ENCODE peak calls at places on chromosomes 3 and 15, in four cellular contexts. F, W, K and A are unnamed samples.

GRCh38 chr3:156795890-156796451 is 30.2 kb upstream of the LEKR1 start:
- DNase-seq in W (peak; percentile 69), K (no peak), F (no peak), A (no peak)

GRCh38 chr3:75049581-75049980 is 435.1 kb upstream of the CNTN3 start:
- DNase-seq in K (no peak), F (no peak), W (no peak), A (no peak)

GRCh38 chr3:197504239-197505191 is 51.3 kb downstream of the BDH1 start:
- DNase-seq in F (no peak), K (peak; percentile 28), W (peak; percentile 57), A (no peak)

GRCh38 chr3:133540896-133541674 is 32.4 kb upstream of the CDV3 start:
- DNase-seq in W (peak; percentile 94), F (no peak), K (no peak), A (no peak)

GRCh38 chr3:139358857-139359562 is 15.2 kb downstream of the MRPS22 start:
- DNase-seq in W (no peak), K (peak; percentile 78), F (no peak), A (no peak)

GRCh38 chr3:187261541-187261969 is 30.0 kb downstream of the MASP1 start:
- DNase-seq in W (no peak), F (no peak), K (no peak), A (no peak)

GRCh38 chr3:149437710-149438109 is 36.8 kb upstream of the TM4SF4 start:
- DNase-seq in F (no peak), K (no peak), W (peak; percentile 89), A (no peak)

GRCh38 chr3:151008699-151009098 is 36.2 kb upstream of the CLRN1 start:
- DNase-seq in K (peak; percentile 53), F (no peak), W (peak; percentile 36), A (no peak)

GRCh38 chr3:182717216-182717615 is 76.1 kb upstream of the ATP11B start:
- DNase-seq in K (no peak), W (peak; percentile 41), F (no peak), A (no peak)

GRCh38 chr3:44478055-44478468 is 592 bp upstream of the ZNF445 start:
- DNase-seq in K (no peak), W (no peak), F (no peak), A (no peak)

GRCh38 chr15:38736686-38737085 is 172.1 kb upstream of the RASGRP1 start:
- DNase-seq in F (no peak), W (no peak), K (peak; percentile 7), A (no peak)

GRCh38 chr3:184586871-184587270 is 25.3 kb downstream of the EPHB3 start:
- DNase-seq in W (no peak), K (no peak), F (no peak), A (no peak)

GRCh38 chr15:66886241-66886675 is 179.1 kb upstream of the SMAD3 start:
- DNase-seq in K (no peak), W (no peak), F (no peak), A (no peak)

GRCh38 chr3:129532261-129532660 is 3.8 kb downstream of the RHO start:
- DNase-seq in F (no peak), W (no peak), K (no peak), A (no peak)
- H3K27ac ChIP-seq in F (no peak overlapping the region), W (no peak overlapping the region), K (no peak overlapping the region), A (no peak overlapping the region)

DNA sequence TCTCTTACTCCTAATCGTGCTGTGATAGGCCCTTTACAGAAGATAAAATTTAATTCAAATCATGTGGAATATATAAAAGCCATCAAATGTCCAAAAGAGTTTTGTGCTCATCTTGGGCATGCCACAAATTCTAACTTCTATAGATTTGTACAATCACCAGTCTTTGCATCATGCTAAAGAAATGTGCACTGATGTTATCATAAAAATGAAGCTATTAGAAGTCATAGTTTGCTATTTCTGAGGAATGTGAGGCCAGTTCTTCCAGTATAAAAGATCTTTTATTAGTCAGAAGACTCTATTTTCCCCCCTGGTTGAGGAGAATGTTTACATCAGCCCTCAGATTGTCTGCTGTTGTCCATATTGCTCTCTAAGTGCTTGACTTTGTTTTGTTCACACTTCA is 2.1 kb upstream of the ANXA2 start:
- DNase-seq in W (no peak), K (no peak), F (peak; percentile 55), A (no peak)
- H3K27ac ChIP-seq in W (no peak overlapping the region), K (no peak overlapping the region), F (no peak overlapping the region), A (no peak overlapping the region)

DNA sequence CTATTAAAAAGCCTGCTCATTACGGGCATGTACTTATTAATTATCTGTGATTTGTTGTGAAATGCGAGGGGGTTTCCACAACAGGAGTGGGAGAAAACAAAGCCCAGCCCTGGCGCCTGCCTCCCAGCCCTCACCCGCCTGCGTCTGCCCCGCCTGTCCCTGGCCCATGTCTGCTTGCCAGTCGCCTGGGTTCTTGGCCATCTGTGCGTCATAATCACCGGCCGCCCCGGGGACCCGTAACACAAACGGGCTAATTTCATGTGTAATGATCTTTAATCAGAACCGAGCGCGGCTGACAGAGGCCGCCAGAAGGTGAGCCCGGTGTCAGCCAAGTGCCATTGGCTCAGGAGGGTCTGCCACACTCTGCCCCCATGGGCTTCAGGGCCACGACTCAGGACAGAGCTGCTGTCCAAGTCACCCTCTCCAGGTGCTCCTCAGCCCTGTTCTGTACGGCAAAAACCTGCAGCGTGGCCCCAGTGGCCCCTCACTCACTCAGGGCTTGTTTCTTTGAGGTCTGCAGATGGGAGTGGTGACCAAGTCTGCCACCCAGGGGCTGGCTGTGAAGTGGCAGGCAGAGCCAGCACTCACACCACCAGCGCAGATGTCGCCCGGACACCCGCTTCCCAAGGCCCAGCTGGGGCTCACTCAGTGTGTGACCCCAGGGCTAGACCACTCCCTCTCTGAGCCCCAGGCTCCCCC is 28.8 kb upstream of the TMEM115 start:
- DNase-seq in W (peak; percentile 33), K (peak; percentile 75), F (no peak), A (no peak)
- H3K27ac ChIP-seq in W (no peak overlapping the region), K (no peak overlapping the region), F (no peak overlapping the region), A (no peak overlapping the region)

DNA sequence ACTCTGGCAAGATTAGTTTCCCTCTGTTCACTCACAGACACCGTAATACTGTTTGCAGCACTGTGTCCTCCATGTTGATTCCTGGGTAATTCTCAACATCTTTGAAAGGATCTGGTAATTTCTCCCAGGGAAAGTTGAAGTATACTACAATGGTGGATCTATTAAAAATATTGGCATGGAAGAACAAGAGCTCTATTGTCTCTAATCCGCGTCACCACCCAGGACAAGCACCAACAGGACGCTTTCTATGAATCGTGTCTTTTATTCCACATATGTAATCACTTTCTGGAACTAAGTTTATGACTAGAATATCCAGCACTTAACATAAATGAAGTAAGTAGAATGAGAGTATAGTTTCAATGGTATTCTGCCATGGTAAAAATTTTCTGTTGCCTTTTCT is 173.5 kb downstream of the RBMS3 start:
- DNase-seq in W (no peak), K (no peak), F (peak; percentile 14), A (no peak)
- H3K27ac ChIP-seq in W (no peak overlapping the region), K (no peak overlapping the region), F (no peak overlapping the region), A (no peak overlapping the region)

GRCh38 chr3:30352919-30353318 is 253.5 kb upstream of the TGFBR2 start:
- DNase-seq in F (no peak), W (no peak), K (no peak), A (no peak)
- H3K27ac ChIP-seq in F (no peak overlapping the region), W (no peak overlapping the region), K (no peak overlapping the region), A (no peak overlapping the region)

GRCh38 chr15:24777307-24777706 is 101.7 kb downstream of the NPAP1 start:
- DNase-seq in W (no peak), F (no peak), K (no peak), A (no peak)
- H3K27ac ChIP-seq in W (no peak overlapping the region), F (no peak overlapping the region), K (no peak overlapping the region), A (no peak overlapping the region)

DNA sequence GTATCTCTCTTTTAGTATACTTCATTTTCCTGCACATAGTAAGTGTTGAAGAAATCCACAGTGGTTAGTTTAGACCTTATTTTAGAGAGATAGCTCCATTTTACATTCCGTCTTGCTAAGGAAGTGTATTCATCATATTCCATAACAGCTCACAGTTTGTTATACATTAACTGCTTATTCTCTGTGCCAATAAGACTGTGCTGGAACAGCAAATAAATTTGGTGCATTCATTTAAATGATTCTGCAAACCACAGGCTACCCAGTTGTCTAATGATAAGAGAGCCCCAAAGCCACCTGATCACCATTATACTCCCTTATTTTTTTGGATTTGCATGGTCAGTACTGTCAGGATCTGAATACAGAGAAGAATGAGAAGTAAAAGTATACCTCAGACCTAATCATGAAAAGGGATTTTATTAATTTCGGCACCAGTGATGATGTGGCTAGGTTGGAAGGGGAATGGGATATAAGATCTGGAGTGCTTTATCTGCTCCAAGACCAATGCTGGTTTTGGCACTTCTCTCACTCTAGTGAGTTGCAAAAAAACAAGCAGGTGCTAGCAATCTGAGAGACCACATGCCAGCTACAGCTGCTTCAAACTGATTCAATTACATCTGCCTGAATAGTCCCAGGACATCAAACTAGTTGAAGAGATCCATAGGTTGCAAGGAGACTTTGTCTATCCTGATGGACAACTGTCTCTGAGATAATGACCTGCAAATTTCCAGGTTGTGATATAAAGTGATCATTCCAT is 254.8 kb downstream of the ZBTB20 start:
- DNase-seq in K (peak; percentile 40), F (no peak), W (no peak), A (peak; percentile 58)
- H3K27ac ChIP-seq in K (no peak overlapping the region), F (no peak overlapping the region), W (no peak overlapping the region), A (peak overlapping the region; percentile 68)

GRCh38 chr3:50255251-50255615 is 13.7 kb upstream of the SEMA3B start:
- DNase-seq in K (no peak), F (no peak), W (no peak), A (no peak)
- H3K27ac ChIP-seq in K (no peak overlapping the region), F (peak overlapping the region; percentile 100), W (no peak overlapping the region), A (peak overlapping the region; percentile 87)